ENCODE peak calls at places on chromosome X, in four cellular contexts. F is GM23248, P is PC-9, Y is heart right ventricle. S is an unnamed sample.

GRCh38 chrX:118240359-118240758 is 105.5 kb upstream of the WDR44 start:
- DNase-seq in F (no peak), P (no peak), Y (no peak), S (no peak)

GRCh38 chrX:31201503-31201902 is 129.7 kb upstream of the FTHL17 start:
- DNase-seq in F (no peak), P (no peak), Y (no peak), S (no peak)

GRCh38 chrX:724256-724655 is 93.7 kb downstream of the SHOX start:
- DNase-seq in F (peak), P (no peak), Y (no peak), S (no peak)

GRCh38 chrX:126552313-126553022 is at the start of gene DCAF12L1:
- DNase-seq in F (no peak), P (no peak), Y (peak), S (no peak)

GRCh38 chrX:14963447-14964236 is 90.4 kb downstream of the MOSPD2 start:
- DNase-seq in F (peak), P (peak), Y (no peak), S (peak)

GRCh38 chrX:129040124-129040523 is 483.2 kb downstream of the SMARCA1 start:
- DNase-seq in F (no peak), P (no peak), Y (no peak), S (no peak)

GRCh38 chrX:16033336-16033735 is 90.0 kb upstream of the GRPR start:
- DNase-seq in F (peak), P (no peak), Y (no peak), S (no peak)

GRCh38 chrX:4944767-4945166 is 1231.3 kb upstream of the PRKX start:
- DNase-seq in F (no peak), P (no peak), Y (no peak), S (no peak)

GRCh38 chrX:153853902-153854267 is 23.5 kb upstream of the PDZD4 start:
- DNase-seq in F (no peak), P (no peak), Y (no peak), S (no peak)

GRCh38 chrX:151899622-151900021 is 13.1 kb upstream of the MAGEA4 start:
- DNase-seq in F (peak), P (no peak), Y (no peak), S (no peak)

GRCh38 chrX:153766098-153766817 is 2.2 kb downstream of the PLXNB3 start:
- DNase-seq in F (peak), P (peak), Y (peak), S (no peak)

GRCh38 chrX:72714471-72714916 is 388 bp upstream of the PHKA1 start:
- DNase-seq in F (peak), P (peak), Y (peak), S (no peak)

GRCh38 chrX:25012433-25012735 is 3.4 kb downstream of the ARX start:
- DNase-seq in F (peak), P (no peak), Y (no peak), S (no peak)

GRCh38 chrX:113741744-113742143 is 842.1 kb upstream of the HTR2C start:
- DNase-seq in F (peak), P (no peak), Y (no peak), S (no peak)

GRCh38 chrX:123590842-123591491 is 141.9 kb downstream of the THOC2 start:
- DNase-seq in F (peak), P (peak), Y (no peak), S (peak)

GRCh38 chrX:97401586-97402101 is 517.9 kb downstream of the RPA4 start:
- DNase-seq in F (peak), P (no peak), Y (no peak), S (no peak)

GRCh38 chrX:149512225-149512885 is 7.2 kb upstream of the IDS start:
- DNase-seq in F (peak), P (peak), Y (no peak), S (no peak)

GRCh38 chrX:2320580-2321327 is 180.0 kb downstream of the DHRSX start:
- DNase-seq in F (peak), P (no peak), Y (peak), S (no peak)

GRCh38 chrX:34879876-34880275 is 62.7 kb upstream of the FAM47B start:
- DNase-seq in F (no peak), P (no peak), Y (no peak), S (no peak)

GRCh38 chrX:115894087-115894486 is 276.5 kb upstream of the AGTR2 start:
- DNase-seq in F (no peak), P (peak), Y (no peak), S (no peak)

GRCh38 chrX:151996329-151996728 is 21.9 kb upstream of the GABRE start:
- DNase-seq in F (no peak), P (no peak), Y (no peak), S (no peak)

GRCh38 chrX:15235001-15235400 is 34.9 kb downstream of the ASB9 start:
- DNase-seq in F (no peak), P (no peak), Y (no peak), S (no peak)

GRCh38 chrX:78357342-78358055 is 30.1 kb upstream of the CYSLTR1 start:
- DNase-seq in F (no peak), P (no peak), Y (no peak), S (peak)

GRCh38 chrX:43655151-43655676 is 885 bp upstream of the MAOA start:
- DNase-seq in F (peak), P (no peak), Y (peak), S (no peak)

GRCh38 chrX:65696613-65697012 is 29.2 kb downstream of the MSN start:
- DNase-seq in F (no peak), P (no peak), Y (no peak), S (no peak)

GRCh38 chrX:153336988-153337387 is 3.0 kb downstream of the ZNF275 start:
- DNase-seq in F (no peak), P (no peak), Y (no peak), S (no peak)

GRCh38 chrX:54171527-54171926 is 11.5 kb downstream of the FAM120C start:
- DNase-seq in F (peak), P (no peak), Y (no peak), S (no peak)

GRCh38 chrX:18668059-18668458 is 3.8 kb downstream of the RS1 start:
- DNase-seq in F (no peak), P (no peak), Y (no peak), S (no peak)

GRCh38 chrX:154419688-154420401 is 8.5 kb downstream of the TAFAZZIN start:
- DNase-seq in F (no peak), P (no peak), Y (peak), S (no peak)

DNA sequence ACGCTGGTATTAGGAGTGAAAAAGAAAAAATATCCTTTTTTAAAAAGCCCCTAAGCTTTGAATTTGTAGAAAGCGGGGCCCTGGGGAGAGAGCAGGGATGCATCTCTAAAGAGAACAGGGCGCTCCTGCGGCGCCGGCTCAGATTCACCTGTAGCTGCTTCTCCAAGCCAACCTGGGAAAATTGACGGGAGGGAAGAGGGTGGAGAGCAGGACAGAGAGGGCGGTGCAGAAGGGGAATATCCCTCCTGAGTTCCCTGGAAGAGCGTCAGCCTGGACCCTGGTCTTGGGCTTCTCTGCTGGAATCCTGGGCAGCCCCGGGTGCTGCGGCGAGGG is 776 bp upstream of the SOWAHD start:
- DNase-seq in F (no peak), P (no peak), Y (no peak), S (no peak)
- H3K27ac ChIP-seq in F (no peak), P (no peak), Y (no peak), S (no peak)

DNA sequence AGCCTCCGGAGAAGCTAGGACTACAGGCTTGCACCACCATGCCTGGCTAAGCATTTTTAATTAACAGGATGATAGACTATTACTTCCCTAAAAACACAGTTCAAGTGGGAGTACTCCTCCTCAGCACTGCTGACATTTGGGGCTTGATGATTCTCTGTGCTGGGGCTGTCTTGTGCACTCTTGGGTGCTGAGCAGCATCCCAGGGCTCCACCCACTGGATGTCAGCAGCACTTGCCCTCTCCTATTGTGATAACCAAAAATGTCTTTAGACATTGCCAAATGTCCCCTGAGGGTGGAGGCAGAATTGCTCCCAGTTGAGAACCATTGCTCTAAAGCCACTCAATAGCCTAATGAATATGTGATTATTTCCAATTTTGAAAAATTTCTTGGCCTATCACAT is 60.4 kb downstream of the CLCN4 start:
- DNase-seq in F (no peak), P (no peak), Y (peak), S (no peak)
- H3K27ac ChIP-seq in F (no peak), P (no peak), Y (no peak), S (no peak)

DNA sequence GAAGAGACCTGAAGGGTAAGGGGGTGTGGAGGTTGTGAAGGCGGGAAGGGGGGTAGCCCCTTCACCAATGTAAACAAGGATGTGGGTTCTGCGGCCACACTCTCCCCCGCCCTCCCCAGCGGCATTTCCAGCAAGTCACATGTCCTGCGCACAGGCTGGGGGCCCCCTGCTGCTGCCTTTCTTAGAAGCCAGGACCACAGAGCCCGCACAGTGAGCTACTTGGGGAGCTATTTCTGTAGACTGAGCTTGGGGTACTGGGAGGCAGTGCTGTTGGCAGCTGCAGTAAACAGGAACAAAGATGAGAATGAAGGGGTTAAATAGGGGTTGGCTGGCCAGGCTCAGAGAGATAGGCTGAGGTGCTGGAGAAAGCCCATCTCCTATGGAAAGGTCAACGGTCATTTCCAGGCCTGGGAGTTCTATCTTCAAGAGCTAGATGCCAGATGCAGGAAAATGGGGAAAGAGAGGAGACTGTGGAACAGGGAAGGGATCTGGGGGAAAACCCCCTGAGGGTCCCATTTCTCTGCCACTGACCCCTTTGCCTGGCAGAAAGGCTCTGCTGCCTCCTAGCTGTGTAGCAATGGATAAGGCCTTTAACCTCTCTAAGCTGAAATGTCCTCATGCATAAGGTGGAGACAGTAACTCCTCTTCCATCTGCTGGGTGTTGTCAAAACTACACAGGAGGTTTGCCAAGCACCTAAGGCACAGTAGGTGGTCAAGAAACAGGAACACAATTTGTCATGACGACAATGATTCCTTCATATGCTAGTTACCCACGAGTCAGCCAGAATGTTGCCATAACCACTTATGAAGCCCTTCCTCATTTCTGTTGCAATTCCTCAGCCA is 18.5 kb upstream of the PIM2 start:
- DNase-seq in F (peak), P (no peak), Y (peak), S (no peak)
- H3K27ac ChIP-seq in F (no peak), P (no peak), Y (no peak), S (no peak)

GRCh38 chrX:84162401-84162800 is 25.6 kb downstream of the RPS6KA6 start:
- DNase-seq in F (no peak), P (no peak), Y (no peak), S (no peak)

GRCh38 chrX:84156831-84157230 is 31.2 kb downstream of the RPS6KA6 start:
- DNase-seq in F (peak), P (no peak), Y (no peak), S (no peak)

GRCh38 chrX:84155938-84156337 is 32.1 kb downstream of the RPS6KA6 start:
- DNase-seq in F (peak), P (no peak), Y (no peak), S (no peak)

GRCh38 chrX:84161641-84162040 is 26.4 kb downstream of the RPS6KA6 start:
- DNase-seq in F (no peak), P (no peak), Y (no peak), S (no peak)

DNA sequence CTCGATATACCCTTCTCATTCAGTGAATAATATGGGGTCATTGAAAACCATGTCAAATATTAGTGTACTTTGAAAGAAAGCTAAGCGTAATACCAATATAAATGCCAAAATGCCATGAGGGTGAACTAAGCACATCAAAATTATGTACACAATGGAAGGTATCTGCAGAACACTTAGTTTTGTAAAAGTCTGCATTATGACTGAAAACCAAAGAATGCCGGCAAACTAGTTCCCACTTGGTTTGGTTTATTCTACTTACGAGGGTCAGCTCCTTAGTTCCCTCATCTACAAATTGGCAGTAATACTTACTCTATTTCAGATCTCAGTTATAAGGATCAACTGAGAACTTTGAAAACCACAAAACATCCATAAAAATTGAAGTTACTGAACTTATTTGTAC is 27.3 kb downstream of the RPS6KA6 start:
- DNase-seq in F (no peak), P (peak), Y (no peak), S (no peak)
- H3K27ac ChIP-seq in F (no peak), P (no peak), Y (no peak), S (peak)

GRCh38 chrX:48003367-48003757 is 427 bp downstream of the ZNF182 start:
- DNase-seq in F (no peak), P (no peak), Y (no peak), S (no peak)
- H3K27ac ChIP-seq in F (no peak), P (no peak), Y (peak), S (peak)

GRCh38 chrX:8189096-8189830 is 18.2 kb upstream of the VCX2 start:
- DNase-seq in F (no peak), P (no peak), Y (no peak), S (no peak)

GRCh38 chrX:8190341-8190830 is 19.3 kb upstream of the VCX2 start:
- DNase-seq in F (no peak), P (no peak), Y (no peak), S (no peak)

GRCh38 chrX:8194216-8194615 is 23.1 kb upstream of the VCX2 start:
- DNase-seq in F (no peak), P (peak), Y (no peak), S (no peak)

GRCh38 chrX:8192276-8192675 is 21.2 kb upstream of the VCX2 start:
- DNase-seq in F (no peak), P (no peak), Y (no peak), S (no peak)

DNA sequence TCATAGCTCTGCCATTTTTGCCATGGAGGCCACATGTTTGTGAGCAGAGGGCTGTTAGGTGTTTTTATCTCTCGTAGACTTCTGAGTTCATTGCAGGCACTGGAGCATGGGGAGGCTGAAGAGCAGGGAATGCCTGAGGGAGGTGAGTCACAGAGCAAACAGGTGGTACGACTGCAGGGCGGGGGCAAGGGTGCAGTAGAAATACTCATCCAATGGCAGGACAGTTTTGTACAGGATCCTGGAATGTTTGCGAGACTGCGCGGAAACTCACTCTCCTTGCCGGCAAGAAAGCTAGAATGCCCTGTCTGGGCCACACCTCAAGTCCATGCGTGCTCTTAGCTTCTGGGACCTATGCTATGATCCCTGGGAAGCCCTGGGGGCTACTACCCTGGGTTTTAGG is 20.0 kb upstream of the VCX2 start:
- DNase-seq in F (no peak), P (peak), Y (no peak), S (peak)
- H3K27ac ChIP-seq in F (no peak), P (peak), Y (no peak), S (peak)

DNA sequence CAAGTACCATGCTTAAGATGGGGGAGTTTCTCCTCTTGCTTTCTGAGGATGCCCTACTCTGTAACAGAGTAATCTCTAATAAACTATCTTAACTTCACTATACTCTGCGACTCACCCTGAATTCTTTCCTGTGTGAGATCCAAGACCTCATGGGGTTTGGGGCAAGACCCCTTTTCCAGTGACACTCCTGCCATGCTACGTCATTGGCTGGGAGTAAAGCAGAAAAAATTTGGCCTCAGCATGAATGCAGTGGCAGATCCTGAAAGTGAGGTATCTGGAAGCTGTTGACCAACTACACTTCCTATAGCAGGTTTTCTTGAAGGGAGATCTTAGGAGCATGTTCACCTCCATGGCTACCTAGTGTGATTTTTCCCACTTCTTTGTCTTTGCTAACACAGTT is 109.1 kb upstream of the MED14 start:
- DNase-seq in F (peak), P (no peak), Y (no peak), S (no peak)
- H3K27ac ChIP-seq in F (peak), P (no peak), Y (no peak), S (no peak)

S was measured in epithelial cell of prostate.